ENCODE peak calls at places on chromosomes 7 and 10, in eight cellular contexts. One of them, this sample, is unnamed.

GRCh38 chr7:130971297-130971696 is 237.3 kb upstream of the KLF14 start:
- DNase-seq in stimulated activated CD4-positive, alpha-beta T cell treated with anti-CD3 and anti-CD28 coated beads, Interleukin-15, amount 100 ng/mL, for 24 hours: peak; percentile 81
- DNase-seq in HAP-1: no peak
- DNase-seq in A172: no peak
- DNase-seq in fibroblast of mammary gland: no peak
- DNase-seq in NCI-H774: no peak
- DNase-seq in hepatic stellate cell: no peak
- DNase-seq in activated naive CD8-positive, alpha-beta T cell treated with anti-CD3 and anti-CD28 coated beads, Interleukin-2, amount 50 U/mL, for 24 hours: peak; percentile 69
- DNase-seq in this sample: no peak

GRCh38 chr7:79455173-79455790 is 1.8 kb upstream of the MAGI2 start:
- DNase-seq in stimulated activated CD4-positive, alpha-beta T cell treated with anti-CD3 and anti-CD28 coated beads, Interleukin-15, amount 100 ng/mL, for 24 hours: no peak
- DNase-seq in HAP-1: no peak
- DNase-seq in A172: no peak
- DNase-seq in fibroblast of mammary gland: no peak
- DNase-seq in NCI-H774: no peak
- DNase-seq in hepatic stellate cell: no peak
- DNase-seq in activated naive CD8-positive, alpha-beta T cell treated with anti-CD3 and anti-CD28 coated beads, Interleukin-2, amount 50 U/mL, for 24 hours: no peak
- DNase-seq in this sample: no peak

GRCh38 chr10:57015595-57016303 is 654.7 kb upstream of the ZWINT start:
- DNase-seq in stimulated activated CD4-positive, alpha-beta T cell treated with anti-CD3 and anti-CD28 coated beads, Interleukin-15, amount 100 ng/mL, for 24 hours: no peak
- DNase-seq in HAP-1: no peak
- DNase-seq in A172: no peak
- DNase-seq in fibroblast of mammary gland: no peak
- DNase-seq in NCI-H774: peak; percentile 41
- DNase-seq in hepatic stellate cell: no peak
- DNase-seq in activated naive CD8-positive, alpha-beta T cell treated with anti-CD3 and anti-CD28 coated beads, Interleukin-2, amount 50 U/mL, for 24 hours: no peak
- DNase-seq in this sample: no peak

GRCh38 chr10:34124522-34125035 is 690.5 kb downstream of the PARD3 start:
- DNase-seq in stimulated activated CD4-positive, alpha-beta T cell treated with anti-CD3 and anti-CD28 coated beads, Interleukin-15, amount 100 ng/mL, for 24 hours: no peak
- DNase-seq in HAP-1: no peak
- DNase-seq in A172: peak; percentile 92
- DNase-seq in fibroblast of mammary gland: peak; percentile 73
- DNase-seq in NCI-H774: no peak
- DNase-seq in hepatic stellate cell: no peak
- DNase-seq in activated naive CD8-positive, alpha-beta T cell treated with anti-CD3 and anti-CD28 coated beads, Interleukin-2, amount 50 U/mL, for 24 hours: no peak
- DNase-seq in this sample: peak; percentile 100

GRCh38 chr10:70985824-70986336 is 97.5 kb upstream of the PCBD1 start:
- DNase-seq in stimulated activated CD4-positive, alpha-beta T cell treated with anti-CD3 and anti-CD28 coated beads, Interleukin-15, amount 100 ng/mL, for 24 hours: no peak
- DNase-seq in HAP-1: no peak
- DNase-seq in A172: peak; percentile 35
- DNase-seq in fibroblast of mammary gland: no peak
- DNase-seq in NCI-H774: no peak
- DNase-seq in hepatic stellate cell: no peak
- DNase-seq in activated naive CD8-positive, alpha-beta T cell treated with anti-CD3 and anti-CD28 coated beads, Interleukin-2, amount 50 U/mL, for 24 hours: peak; percentile 5
- DNase-seq in this sample: peak; percentile 74

GRCh38 chr10:128440513-128441160 is 314.4 kb upstream of the MKI67 start:
- DNase-seq in stimulated activated CD4-positive, alpha-beta T cell treated with anti-CD3 and anti-CD28 coated beads, Interleukin-15, amount 100 ng/mL, for 24 hours: no peak
- DNase-seq in HAP-1: no peak
- DNase-seq in A172: no peak
- DNase-seq in fibroblast of mammary gland: no peak
- DNase-seq in NCI-H774: no peak
- DNase-seq in hepatic stellate cell: no peak
- DNase-seq in activated naive CD8-positive, alpha-beta T cell treated with anti-CD3 and anti-CD28 coated beads, Interleukin-2, amount 50 U/mL, for 24 hours: no peak
- DNase-seq in this sample: no peak

GRCh38 chr10:95767884-95768556 is 12.1 kb downstream of the ENTPD1 start:
- DNase-seq in stimulated activated CD4-positive, alpha-beta T cell treated with anti-CD3 and anti-CD28 coated beads, Interleukin-15, amount 100 ng/mL, for 24 hours: no peak
- DNase-seq in HAP-1: no peak
- DNase-seq in A172: no peak
- DNase-seq in fibroblast of mammary gland: peak; percentile 57
- DNase-seq in NCI-H774: no peak
- DNase-seq in hepatic stellate cell: no peak
- DNase-seq in activated naive CD8-positive, alpha-beta T cell treated with anti-CD3 and anti-CD28 coated beads, Interleukin-2, amount 50 U/mL, for 24 hours: no peak
- DNase-seq in this sample: no peak

GRCh38 chr10:31317652-31318381 is 1.2 kb upstream of the ZEB1 start:
- DNase-seq in stimulated activated CD4-positive, alpha-beta T cell treated with anti-CD3 and anti-CD28 coated beads, Interleukin-15, amount 100 ng/mL, for 24 hours: peak; percentile 86
- DNase-seq in HAP-1: no peak
- DNase-seq in A172: no peak
- DNase-seq in fibroblast of mammary gland: no peak
- DNase-seq in NCI-H774: no peak
- DNase-seq in hepatic stellate cell: no peak
- DNase-seq in activated naive CD8-positive, alpha-beta T cell treated with anti-CD3 and anti-CD28 coated beads, Interleukin-2, amount 50 U/mL, for 24 hours: peak; percentile 77
- DNase-seq in this sample: no peak

GRCh38 chr7:94763268-94763667 is 107.3 kb upstream of the SGCE start:
- DNase-seq in stimulated activated CD4-positive, alpha-beta T cell treated with anti-CD3 and anti-CD28 coated beads, Interleukin-15, amount 100 ng/mL, for 24 hours: no peak
- DNase-seq in HAP-1: no peak
- DNase-seq in A172: no peak
- DNase-seq in fibroblast of mammary gland: peak; percentile 92
- DNase-seq in NCI-H774: no peak
- DNase-seq in hepatic stellate cell: no peak
- DNase-seq in activated naive CD8-positive, alpha-beta T cell treated with anti-CD3 and anti-CD28 coated beads, Interleukin-2, amount 50 U/mL, for 24 hours: no peak
- DNase-seq in this sample: no peak

GRCh38 chr7:36535866-36536664 is 146.4 kb downstream of the ANLN start:
- DNase-seq in stimulated activated CD4-positive, alpha-beta T cell treated with anti-CD3 and anti-CD28 coated beads, Interleukin-15, amount 100 ng/mL, for 24 hours: no peak
- DNase-seq in HAP-1: no peak
- DNase-seq in A172: peak; percentile 95
- DNase-seq in fibroblast of mammary gland: peak; percentile 22
- DNase-seq in NCI-H774: no peak
- DNase-seq in hepatic stellate cell: no peak
- DNase-seq in activated naive CD8-positive, alpha-beta T cell treated with anti-CD3 and anti-CD28 coated beads, Interleukin-2, amount 50 U/mL, for 24 hours: no peak
- DNase-seq in this sample: peak; percentile 70